ENCODE peak calls at places on chromosomes 1 and 21, in four cellular contexts. V is GM12878, N is HepG2, M is SK-N-SH. L is an unnamed sample.

GRCh38 chr1:232335751-232336274 is 294.1 kb downstream of the SIPA1L2 start:
- DNase-seq in N (no peak), V (no peak), M (no peak), L (no peak)

GRCh38 chr1:16204634-16205332 is 7.7 kb downstream of the ARHGEF19 start:
- DNase-seq in N (peak; percentile 54), V (no peak), M (peak; percentile 62), L (no peak)

GRCh38 chr1:224087358-224087757 is 26.6 kb upstream of the FBXO28 start:
- DNase-seq in M (no peak), N (no peak), V (no peak), L (no peak)

GRCh38 chr1:31977361-31978131 is 36.1 kb upstream of the KHDRBS1 start:
- DNase-seq in N (peak; percentile 41), V (no peak), M (peak; percentile 51), L (no peak)

GRCh38 chr1:32195972-32196823 is 4.2 kb upstream of the CCDC28B start:
- DNase-seq in M (no peak), N (no peak), V (no peak), L (no peak)

GRCh38 chr21:37367758-37368535 is 1.4 kb downstream of the DYRK1A start:
- DNase-seq in M (peak; percentile 42), N (no peak), V (no peak), L (no peak)

GRCh38 chr1:41557751-41558455 is 73.4 kb upstream of the EDN2 start:
- DNase-seq in M (no peak), N (no peak), V (no peak), L (no peak)

GRCh38 chr1:153614189-153614900 is 1.4 kb upstream of the S100A16 start:
- DNase-seq in V (no peak), M (no peak), N (no peak), L (no peak)

GRCh38 chr1:241229216-241229615 is 127.8 kb downstream of the RGS7 start:
- DNase-seq in N (no peak), M (no peak), V (no peak), L (no peak)

GRCh38 chr1:239123243-239123642 is 263.1 kb upstream of the CHRM3 start:
- DNase-seq in V (no peak), N (no peak), M (no peak), L (no peak)

GRCh38 chr1:169266133-169266532 is 101.5 kb downstream of the NME7 start:
- DNase-seq in N (no peak), M (no peak), V (no peak), L (no peak)

GRCh38 chr21:43189936-43190335 is 21.1 kb downstream of the CRYAA start:
- DNase-seq in V (no peak), M (no peak), N (no peak), L (no peak)

GRCh38 chr21:43190544-43191340 is 21.9 kb downstream of the CRYAA start:
- DNase-seq in M (no peak), N (no peak), V (no peak), L (no peak)

GRCh38 chr21:43187715-43188114 is 18.9 kb downstream of the CRYAA start:
- DNase-seq in M (no peak), N (no peak), V (no peak), L (no peak)

GRCh38 chr21:43188712-43189151 is 19.9 kb downstream of the CRYAA start:
- DNase-seq in N (no peak), M (no peak), V (no peak), L (no peak)

DNA sequence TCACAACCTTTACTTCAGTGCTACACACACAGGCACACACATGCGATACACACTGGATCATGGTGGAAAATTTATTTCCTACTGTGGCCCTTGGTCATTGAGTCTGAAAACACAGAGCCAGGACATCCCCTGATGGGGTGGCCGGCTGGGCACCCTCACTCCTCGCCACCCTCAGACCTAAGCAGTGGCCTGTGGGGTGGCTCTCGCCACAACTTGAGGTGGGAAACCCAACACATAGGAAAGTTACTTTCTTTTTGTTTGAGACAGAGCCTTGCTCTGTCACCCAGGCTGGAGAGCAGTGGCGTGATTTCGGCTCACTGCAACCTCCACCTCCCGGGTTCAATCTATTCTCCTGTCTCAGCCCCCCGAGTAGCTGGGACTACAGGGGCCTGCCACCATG is 19.4 kb downstream of the CRYAA start:
- DNase-seq in M (no peak), V (no peak), N (no peak), L (no peak)
- TF ChIP-seq TAF1 in M (no peak), V (no peak), N (no peak), L (no peak)

GRCh38 chr1:91569411-91570104 is 68.9 kb downstream of the CDC7 start:
- DNase-seq in M (no peak), N (no peak), V (no peak), L (no peak)

GRCh38 chr1:91567583-91567982 is 66.9 kb downstream of the CDC7 start:
- DNase-seq in V (no peak), M (no peak), N (no peak), L (no peak)

GRCh38 chr1:91568261-91568660 is 67.6 kb downstream of the CDC7 start:
- DNase-seq in N (no peak), V (no peak), M (no peak), L (no peak)

GRCh38 chr1:91570105-91570448 is 69.4 kb downstream of the CDC7 start:
- DNase-seq in V (no peak), N (no peak), M (no peak), L (no peak)

GRCh38 chr1:91564888-91565700 is 64.4 kb downstream of the CDC7 start:
- DNase-seq in M (no peak), N (no peak), V (no peak), L (no peak)
- TF ChIP-seq TAF1 in M (no peak), N (no peak), V (no peak), L (no peak)

DNA sequence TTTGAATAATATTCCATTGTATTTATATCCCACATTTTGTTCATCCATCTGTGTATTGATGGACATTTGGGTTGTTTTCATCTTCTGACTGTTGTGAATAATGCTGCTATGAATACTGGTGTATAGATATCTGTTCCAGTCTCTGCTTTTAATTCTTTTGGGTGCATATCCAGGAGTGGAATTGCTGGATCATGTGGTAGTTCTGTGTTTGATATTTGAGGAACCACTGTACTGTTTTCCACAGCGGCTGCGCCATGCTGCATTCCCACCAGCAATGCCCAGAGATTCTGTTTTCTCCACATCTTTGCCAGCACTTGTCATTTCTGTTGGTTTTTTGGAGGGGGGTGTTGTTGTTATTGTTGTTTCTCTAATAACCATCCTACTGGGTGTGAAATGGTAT is 131.6 kb upstream of the KIF26B start:
- DNase-seq in M (no peak), V (no peak), N (no peak), L (no peak)
- TF ChIP-seq TAF1 in M (no peak), V (no peak), N (no peak), L (no peak)

GRCh38 chr21:26710155-26710554 is 135.1 kb downstream of the ADAMTS1 start:
- DNase-seq in M (no peak), V (no peak), N (no peak), L (no peak)

GRCh38 chr21:26717146-26717739 is 128.0 kb downstream of the ADAMTS1 start:
- DNase-seq in M (peak; percentile 24), N (no peak), V (no peak), L (no peak)

GRCh38 chr21:26715116-26715515 is 130.1 kb downstream of the ADAMTS1 start:
- DNase-seq in V (no peak), M (no peak), N (no peak), L (no peak)

GRCh38 chr21:26719750-26720149 is 125.5 kb downstream of the ADAMTS1 start:
- DNase-seq in N (no peak), M (no peak), V (no peak), L (no peak)

GRCh38 chr21:26715878-26716506 is 129.2 kb downstream of the ADAMTS1 start:
- DNase-seq in M (peak; percentile 48), N (peak; percentile 6), V (no peak), L (peak; percentile 8)
- TF ChIP-seq TAF1 in M (no peak), N (no peak), V (no peak), L (no peak)

DNA sequence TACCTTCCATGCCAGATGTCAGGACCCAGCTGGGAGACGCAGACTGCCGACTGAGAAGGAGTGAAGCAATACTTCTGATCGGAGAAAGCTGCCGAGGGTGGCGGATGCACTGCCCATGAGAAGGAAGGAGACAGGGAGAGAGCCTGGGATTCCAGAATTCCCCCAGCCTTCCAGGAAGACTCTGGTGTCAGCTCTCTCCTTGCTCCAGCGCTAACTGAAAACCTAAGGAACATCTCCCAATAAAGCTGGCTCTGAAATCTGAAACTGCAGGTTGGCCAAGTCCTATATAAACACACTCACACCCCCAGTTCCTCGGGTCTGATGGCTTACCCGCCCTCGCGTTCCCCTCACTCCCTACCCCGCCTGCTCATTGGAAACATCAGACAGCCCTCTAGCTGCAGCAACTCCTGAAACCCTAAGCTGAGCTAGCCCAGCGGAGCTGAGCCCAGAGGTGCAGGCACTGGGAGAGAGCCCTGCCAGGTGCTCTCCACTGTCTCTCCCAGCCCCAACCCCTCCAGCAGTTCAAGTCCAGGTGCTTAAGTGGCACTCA is 52.3 kb downstream of the PLEKHA6 start:
- DNase-seq in M (no peak), N (no peak), V (no peak), L (no peak)
- TF ChIP-seq TAF1 in M (no peak), N (no peak), V (no peak), L (no peak)